ENCODE peak calls at places on chromosomes 7 and 10, in ten cellular contexts. K is IMR-90; Z is upper lobe of right lung; D is GM23248; C is transverse colon; V is CD8-positive, alpha-beta T cell; N is thoracic aorta; L is body of pancreas; H is breast epithelium; X is heart right ventricle. G is an unnamed sample. For H3K36me3, the result is how much of the 10 kb centered on the place peaks cover.

GRCh38 chr7:43110790-43111362 is 1.6 kb upstream of the HECW1 start:
- DNase-seq in X (no peak), V (no peak), N (no peak), K (no peak), C (no peak), L (no peak), H (no peak), D (peak), Z (no peak), G (no peak)

GRCh38 chr10:113059001-113059780 is 109.1 kb downstream of the TCF7L2 start:
- DNase-seq in C (no peak), D (peak), V (no peak), H (no peak), X (no peak), Z (no peak), L (no peak), K (peak), N (no peak), G (no peak)

GRCh38 chr10:124626759-124627380 is 117.3 kb downstream of the FAM53B start:
- DNase-seq in K (no peak), X (no peak), Z (no peak), L (peak), V (no peak), N (no peak), C (peak), H (peak), D (no peak), G (no peak)

GRCh38 chr10:89250814-89251416 is 660 bp downstream of the LIPA start:
- DNase-seq in D (peak), N (no peak), L (no peak), C (no peak), Z (no peak), X (no peak), K (no peak), H (no peak), V (no peak), G (no peak)

GRCh38 chr10:87860156-87860795 is 3.1 kb downstream of the KLLN start:
- DNase-seq in C (no peak), Z (no peak), D (peak), L (no peak), V (peak), K (peak), X (peak), H (no peak), N (no peak), G (peak)

GRCh38 chr10:24784061-24784460 is 60.4 kb upstream of the ARHGAP21 start:
- DNase-seq in X (no peak), N (no peak), V (no peak), Z (no peak), H (peak), L (no peak), K (no peak), C (no peak), D (no peak), G (no peak)

GRCh38 chr7:2757904-2758672 is 70.1 kb downstream of the AMZ1 start:
- DNase-seq in H (no peak), L (no peak), V (peak), N (no peak), D (peak), K (peak), X (peak), Z (peak), C (peak), G (peak)

GRCh38 chr10:123236122-123236521 is 81.9 kb downstream of the BUB3 start:
- DNase-seq in Z (no peak), C (no peak), X (no peak), K (no peak), V (no peak), L (no peak), N (no peak), H (no peak), D (peak), G (peak)

GRCh38 chr7:43099750-43100149 is 12.7 kb upstream of the HECW1 start:
- DNase-seq in K (no peak), L (no peak), N (no peak), D (no peak), Z (no peak), C (no peak), X (no peak), H (no peak), V (no peak), G (no peak)

GRCh38 chr10:69222157-69223027 is 2.3 kb downstream of the HKDC1 start:
- DNase-seq in Z (no peak), C (peak), V (peak), H (peak), X (no peak), N (no peak), D (peak), K (peak), L (peak), G (peak)

GRCh38 chr7:2247141-2247985 is 5.3 kb downstream of the NUDT1 start:
- DNase-seq in C (no peak), L (no peak), D (peak), Z (no peak), H (no peak), K (no peak), V (no peak), N (no peak), X (no peak), G (peak)

GRCh38 chr10:30415613-30416012 is 18.4 kb upstream of the MAP3K8 start:
- DNase-seq in V (no peak), L (no peak), H (no peak), Z (no peak), C (no peak), D (no peak), N (no peak), X (no peak), K (no peak), G (no peak)

GRCh38 chr10:103757531-103758293 is 97.7 kb downstream of the SH3PXD2A start:
- DNase-seq in C (peak), Z (no peak), X (peak), K (peak), H (peak), L (peak), N (no peak), D (peak), V (peak), G (peak)

GRCh38 chr7:136036336-136036735 is 59.2 kb upstream of the MTPN start:
- DNase-seq in H (no peak), X (no peak), K (no peak), L (no peak), N (no peak), D (no peak), C (no peak), V (no peak), Z (no peak), G (no peak)

GRCh38 chr7:38318803-38319416 is 45.5 kb upstream of the TARP start:
- DNase-seq in V (no peak), C (peak), K (peak), D (peak), H (no peak), X (peak), N (no peak), Z (no peak), L (no peak), G (peak)

GRCh38 chr10:48454302-48455054 is 148.0 kb downstream of the MAPK8 start:
- DNase-seq in D (no peak), H (peak), Z (peak), L (peak), C (no peak), X (peak), N (no peak), V (no peak), K (no peak), G (peak)

GRCh38 chr7:21939136-21939857 is 6.4 kb downstream of the CDCA7L start:
- DNase-seq in L (no peak), H (no peak), K (no peak), V (no peak), X (no peak), N (no peak), C (no peak), D (peak), Z (no peak), G (peak)
- H3K36me3 ChIP-seq in L (under half), H (under half), K (under half), V (under half), X (under half), N (under half), C (under half), D (under half), Z (under half), G (under half)

DNA sequence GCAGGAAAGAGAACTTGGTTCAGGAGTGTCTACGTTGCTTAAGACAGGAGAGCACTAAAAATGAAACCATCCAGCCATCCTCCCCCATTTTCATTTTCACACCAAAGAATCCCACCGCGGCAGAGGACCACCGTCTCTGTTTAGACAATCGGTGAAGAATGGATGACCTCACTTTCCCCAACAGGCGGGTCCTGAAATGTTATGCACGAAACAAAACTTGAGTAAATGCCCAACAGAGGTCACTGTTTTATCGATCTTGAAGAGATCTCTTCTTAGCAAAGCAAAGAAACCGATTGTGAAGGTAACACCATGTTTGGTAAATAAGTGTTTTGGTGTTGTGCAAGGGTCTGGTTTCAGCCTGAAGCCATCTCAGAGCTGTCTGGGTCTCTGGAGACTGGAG is 1.4 kb upstream of the IL6 start:
- DNase-seq in D (peak), L (no peak), C (no peak), Z (no peak), N (no peak), X (no peak), V (no peak), H (no peak), K (peak), G (peak)
- H3K4me3 ChIP-seq in D (no peak), L (no peak), C (no peak), Z (no peak), N (no peak), X (no peak), V (no peak), H (no peak), K (no peak), G (no peak)

GRCh38 chr10:7412482-7413251 is 1.8 kb upstream of the SFMBT2 start:
- DNase-seq in Z (peak), L (peak), D (peak), X (peak), V (no peak), C (peak), K (no peak), N (no peak), H (no peak), G (no peak)

GRCh38 chr10:7410306-7410799 is 481 bp downstream of the SFMBT2 start:
- DNase-seq in X (peak), N (no peak), C (peak), Z (peak), D (peak), V (no peak), K (peak), H (no peak), L (no peak), G (peak)

GRCh38 chr10:7411671-7412481 is 1.0 kb upstream of the SFMBT2 start:
- DNase-seq in N (no peak), D (no peak), X (no peak), V (no peak), H (no peak), C (peak), Z (peak), L (peak), K (no peak), G (no peak)

GRCh38 chr10:7409732-7410168 is 1.1 kb downstream of the SFMBT2 start:
- DNase-seq in L (no peak), X (peak), N (no peak), C (no peak), D (peak), Z (no peak), H (no peak), V (no peak), K (no peak), G (no peak)

DNA sequence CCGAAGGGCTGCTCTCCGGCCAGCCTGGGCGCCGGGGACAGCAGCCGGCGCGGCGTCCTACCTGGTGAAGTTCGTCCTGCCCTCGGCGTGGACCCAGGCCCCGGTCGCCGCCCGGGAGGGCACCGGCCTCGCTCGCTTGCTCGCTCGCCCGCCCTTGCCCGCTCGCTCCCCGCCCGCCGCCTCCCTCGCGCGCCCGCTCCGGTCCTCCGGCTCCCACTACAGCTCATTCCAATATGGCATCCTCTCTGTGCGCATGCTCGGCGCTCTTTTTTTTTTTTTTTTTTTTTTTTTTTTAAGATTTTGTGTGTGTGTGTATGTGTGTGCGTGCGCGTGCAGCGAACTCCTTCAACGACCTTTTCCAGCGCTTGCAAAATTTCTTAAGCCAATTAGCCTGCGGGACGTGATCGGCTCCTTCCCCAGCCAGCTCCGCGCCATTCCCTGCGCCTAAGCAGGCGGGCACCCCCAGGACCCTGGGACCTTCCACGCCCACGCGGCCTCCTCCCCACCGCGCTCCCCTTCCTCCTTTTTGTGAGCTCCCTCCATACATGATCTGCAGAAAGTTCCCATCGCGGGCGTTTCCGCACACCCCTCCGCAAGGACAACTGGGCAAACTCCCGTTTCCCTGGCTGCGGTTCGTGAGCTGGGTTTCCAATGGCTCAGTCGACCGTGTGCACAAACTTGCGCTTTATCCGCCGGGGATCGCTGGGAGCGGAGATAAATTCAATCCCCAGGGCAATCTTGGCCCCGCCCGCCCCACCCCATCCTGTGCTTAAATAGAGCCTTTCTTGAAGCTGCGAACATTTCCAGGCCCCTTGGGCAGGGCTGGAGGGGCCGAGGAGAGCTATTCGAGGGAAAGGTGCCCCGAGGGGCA is at the start of gene SFMBT2:
- DNase-seq in N (no peak), L (peak), V (no peak), C (peak), D (peak), Z (peak), X (peak), H (no peak), K (peak), G (peak)
- H3K36me3 ChIP-seq in N (under half), L (under half), V (under half), C (under half), D (under half), Z (under half), X (under half), H (under half), K (under half), G (under half)

GRCh38 chr7:48089415-48089975 is 430 bp downstream of the UPP1 start:
- DNase-seq in L (peak), N (peak), H (peak), D (peak), Z (peak), V (no peak), X (no peak), K (no peak), C (peak), G (no peak)

GRCh38 chr7:48085942-48086341 is 3.1 kb upstream of the UPP1 start:
- DNase-seq in V (no peak), D (no peak), N (no peak), Z (no peak), C (no peak), K (no peak), X (no peak), L (no peak), H (no peak), G (no peak)

GRCh38 chr7:48085433-48085791 is 3.7 kb upstream of the UPP1 start:
- DNase-seq in D (no peak), N (no peak), K (no peak), H (no peak), V (no peak), L (no peak), C (no peak), Z (no peak), X (no peak), G (no peak)

GRCh38 chr7:48088559-48089414 is at the start of gene UPP1:
- DNase-seq in X (peak), D (peak), L (peak), N (peak), Z (peak), K (peak), H (peak), C (peak), V (peak), G (peak)

GRCh38 chr7:48087349-48087748 is 1.7 kb upstream of the UPP1 start:
- DNase-seq in N (no peak), Z (no peak), K (peak), L (no peak), X (no peak), D (peak), C (no peak), H (no peak), V (no peak), G (no peak)
- H3K4me3 ChIP-seq in N (no peak), Z (no peak), K (no peak), L (no peak), X (no peak), D (peak), C (no peak), H (no peak), V (no peak), G (no peak)

DNA sequence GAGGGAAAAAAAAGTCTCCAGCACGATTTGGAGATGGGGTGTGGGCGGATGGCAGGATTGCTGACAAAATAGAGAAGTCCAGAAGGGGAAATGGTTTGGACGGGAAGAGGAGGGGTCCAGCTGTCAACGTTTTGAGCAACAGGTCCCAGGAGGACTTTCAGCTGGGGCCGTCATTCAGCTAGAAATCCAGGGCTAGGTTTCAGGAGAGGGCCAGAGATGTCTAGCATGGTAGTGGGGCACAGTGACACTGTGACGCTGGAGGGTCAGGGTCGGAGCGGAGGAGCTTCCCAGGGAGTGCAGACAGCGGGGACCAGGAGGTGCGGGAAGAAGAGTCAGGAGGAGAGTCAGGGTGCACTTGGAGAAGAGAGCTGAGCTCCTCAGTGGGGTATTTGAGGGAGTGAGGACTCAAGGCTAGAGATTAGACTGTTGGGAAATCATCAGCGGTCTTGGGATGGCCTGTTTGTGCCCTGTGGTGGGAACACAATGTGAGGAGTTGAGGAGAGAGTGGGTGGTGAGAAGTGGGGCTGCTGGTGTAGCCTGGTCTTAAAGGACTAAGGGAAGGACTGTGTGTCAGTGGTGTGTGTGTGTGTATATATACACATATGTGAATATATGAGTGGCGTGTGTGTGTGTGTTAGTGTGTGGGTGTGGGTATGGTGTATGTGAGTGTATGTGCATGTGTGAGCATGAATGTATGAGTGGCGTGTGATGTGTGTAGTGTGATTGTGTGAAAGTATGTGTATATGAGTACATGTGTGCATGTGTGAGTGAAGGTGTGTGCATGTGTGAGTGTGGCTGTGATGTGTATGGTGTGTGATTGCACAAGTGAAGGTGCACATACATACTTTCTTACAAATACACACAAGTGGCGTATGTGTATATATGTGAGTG is 3.8 kb downstream of the ZYX start:
- DNase-seq in V (no peak), X (no peak), H (no peak), C (no peak), K (no peak), Z (peak), N (no peak), D (peak), L (no peak), G (peak)
- H3K36me3 ChIP-seq in V (under half), X (under half), H (under half), C (under half), K (half or more), Z (under half), N (under half), D (under half), L (under half), G (under half)

GRCh38 chr10:52434734-52435133 is 120.7 kb downstream of the DKK1 start:
- DNase-seq in Z (no peak), X (no peak), C (no peak), N (no peak), K (no peak), H (no peak), D (no peak), L (no peak), V (no peak), G (no peak)
- H3K4me3 ChIP-seq in Z (no peak), X (no peak), C (no peak), N (no peak), K (no peak), H (no peak), D (no peak), L (no peak), V (no peak), G (no peak)